ENCODE peak calls at places on chromosomes 16 and 17, in five cellular contexts. One of them, this sample, is unnamed.
A peak's percentile ranks its signal among the peaks of the same experiment; 100 is the strongest.

GRCh38 chr17:61309857-61310256 is 89.8 kb upstream of the TBX2 start:
- DNase-seq in astrocyte: peak; percentile 90
- DNase-seq in GM23248: peak; percentile 90
- DNase-seq in trophoblast cell: peak; percentile 25
- DNase-seq in Karpas-422: no peak
- DNase-seq in this sample: no peak

GRCh38 chr16:86605950-86606349 is 27.6 kb downstream of the FOXL1 start:
- DNase-seq in trophoblast cell: no peak
- DNase-seq in GM23248: no peak
- DNase-seq in Karpas-422: no peak
- DNase-seq in astrocyte: no peak
- DNase-seq in this sample: no peak

GRCh38 chr16:87333101-87333500 is 15.9 kb upstream of the C16orf95 start:
- DNase-seq in trophoblast cell: no peak
- DNase-seq in Karpas-422: no peak
- DNase-seq in GM23248: no peak
- DNase-seq in astrocyte: no peak
- DNase-seq in this sample: no peak

GRCh38 chr17:83099570-83100181 is 20.3 kb downstream of the METRNL start:
- DNase-seq in astrocyte: peak; percentile 40
- DNase-seq in GM23248: peak; percentile 80
- DNase-seq in trophoblast cell: no peak
- DNase-seq in Karpas-422: no peak
- DNase-seq in this sample: no peak

GRCh38 chr17:56478836-56479447 is 114.6 kb upstream of the NOG start:
- DNase-seq in GM23248: peak; percentile 35
- DNase-seq in astrocyte: peak; percentile 6
- DNase-seq in Karpas-422: peak; percentile 77
- DNase-seq in trophoblast cell: peak; percentile 28
- DNase-seq in this sample: no peak

GRCh38 chr17:49280061-49280460 is 49.5 kb upstream of the PHOSPHO1 start:
- DNase-seq in GM23248: no peak
- DNase-seq in astrocyte: no peak
- DNase-seq in trophoblast cell: no peak
- DNase-seq in Karpas-422: no peak
- DNase-seq in this sample: no peak

GRCh38 chr16:85935957-85936760 is 37.2 kb downstream of the IRF8 start:
- DNase-seq in GM23248: no peak
- DNase-seq in astrocyte: peak; percentile 39
- DNase-seq in trophoblast cell: no peak
- DNase-seq in Karpas-422: peak; percentile 84
- DNase-seq in this sample: no peak

GRCh38 chr16:67504190-67505021 is 21.1 kb upstream of the AGRP start:
- DNase-seq in trophoblast cell: no peak
- DNase-seq in GM23248: peak; percentile 26
- DNase-seq in Karpas-422: peak; percentile 39
- DNase-seq in astrocyte: no peak
- DNase-seq in this sample: no peak

GRCh38 chr16:25155553-25156460 is 44.3 kb downstream of the LCMT1 start:
- DNase-seq in Karpas-422: no peak
- DNase-seq in astrocyte: peak; percentile 65
- DNase-seq in GM23248: peak; percentile 38
- DNase-seq in trophoblast cell: no peak
- DNase-seq in this sample: no peak

GRCh38 chr17:81165246-81166032 is at the start of gene PVALEF:
- DNase-seq in Karpas-422: no peak
- DNase-seq in astrocyte: no peak
- DNase-seq in trophoblast cell: no peak
- DNase-seq in GM23248: peak; percentile 29
- DNase-seq in this sample: no peak

GRCh38 chr17:74099441-74100340 is 103.8 kb upstream of the RPL38 start:
- DNase-seq in GM23248: no peak
- DNase-seq in astrocyte: no peak
- DNase-seq in trophoblast cell: no peak
- DNase-seq in Karpas-422: no peak
- DNase-seq in this sample: no peak

GRCh38 chr17:62933986-62934385 is 32.0 kb upstream of the TANC2 start:
- DNase-seq in Karpas-422: no peak
- DNase-seq in astrocyte: peak; percentile 6
- DNase-seq in GM23248: peak; percentile 23
- DNase-seq in trophoblast cell: no peak
- DNase-seq in this sample: no peak

GRCh38 chr17:81194941-81195901 is 27.5 kb downstream of the CEP131 start:
- DNase-seq in trophoblast cell: no peak
- DNase-seq in astrocyte: no peak
- DNase-seq in GM23248: no peak
- DNase-seq in Karpas-422: no peak
- DNase-seq in this sample: peak; percentile 7

GRCh38 chr16:23213831-23214230 is 31.3 kb downstream of the SCNN1G start:
- DNase-seq in trophoblast cell: no peak
- DNase-seq in astrocyte: no peak
- DNase-seq in Karpas-422: no peak
- DNase-seq in GM23248: no peak
- DNase-seq in this sample: no peak

GRCh38 chr17:81685108-81685507 is 1.3 kb downstream of the HGS start:
- DNase-seq in GM23248: peak; percentile 96
- DNase-seq in Karpas-422: no peak
- DNase-seq in trophoblast cell: peak; percentile 77
- DNase-seq in astrocyte: peak; percentile 66
- DNase-seq in this sample: peak; percentile 54

GRCh38 chr17:47292206-47292605 is 31.5 kb upstream of the EFCAB13 start:
- DNase-seq in trophoblast cell: no peak
- DNase-seq in GM23248: no peak
- DNase-seq in Karpas-422: no peak
- DNase-seq in astrocyte: no peak
- DNase-seq in this sample: no peak

GRCh38 chr17:77609553-77610517 is 348.7 kb upstream of the TNRC6C start:
- DNase-seq in Karpas-422: peak; percentile 75
- DNase-seq in astrocyte: no peak
- DNase-seq in trophoblast cell: no peak
- DNase-seq in GM23248: peak; percentile 32
- DNase-seq in this sample: no peak

GRCh38 chr16:89918453-89919347 is at the start of gene MC1R:
- DNase-seq in trophoblast cell: no peak
- DNase-seq in Karpas-422: peak; percentile 87
- DNase-seq in GM23248: peak; percentile 68
- DNase-seq in astrocyte: peak; percentile 18
- DNase-seq in this sample: no peak

GRCh38 chr17:64635647-64636305 is 26.3 kb downstream of the SMURF2 start:
- DNase-seq in Karpas-422: no peak
- DNase-seq in astrocyte: peak; percentile 92
- DNase-seq in trophoblast cell: no peak
- DNase-seq in GM23248: peak; percentile 87
- DNase-seq in this sample: no peak

GRCh38 chr17:58630883-58631522 is 60.8 kb downstream of the TEX14 start:
- DNase-seq in astrocyte: no peak
- DNase-seq in trophoblast cell: peak; percentile 87
- DNase-seq in Karpas-422: no peak
- DNase-seq in GM23248: peak; percentile 77
- DNase-seq in this sample: no peak

GRCh38 chr17:78839762-78840529 is 668 bp downstream of the USP36 start:
- DNase-seq in GM23248: peak; percentile 83
- DNase-seq in astrocyte: peak; percentile 55
- DNase-seq in Karpas-422: peak; percentile 68
- DNase-seq in trophoblast cell: no peak
- DNase-seq in this sample: no peak

GRCh38 chr17:43427362-43428043 is 28.7 kb downstream of the ARL4D start:
- DNase-seq in Karpas-422: no peak
- DNase-seq in GM23248: no peak
- DNase-seq in astrocyte: no peak
- DNase-seq in trophoblast cell: no peak
- DNase-seq in this sample: no peak

GRCh38 chr17:80277751-80278671 is 17.4 kb downstream of the RNF213 start:
- DNase-seq in GM23248: no peak
- DNase-seq in trophoblast cell: no peak
- DNase-seq in Karpas-422: no peak
- DNase-seq in astrocyte: no peak
- DNase-seq in this sample: no peak

GRCh38 chr16:87993901-87994300 is 42.7 kb downstream of the BANP start:
- DNase-seq in astrocyte: no peak
- DNase-seq in trophoblast cell: no peak
- DNase-seq in GM23248: no peak
- DNase-seq in Karpas-422: no peak
- DNase-seq in this sample: no peak

DNA sequence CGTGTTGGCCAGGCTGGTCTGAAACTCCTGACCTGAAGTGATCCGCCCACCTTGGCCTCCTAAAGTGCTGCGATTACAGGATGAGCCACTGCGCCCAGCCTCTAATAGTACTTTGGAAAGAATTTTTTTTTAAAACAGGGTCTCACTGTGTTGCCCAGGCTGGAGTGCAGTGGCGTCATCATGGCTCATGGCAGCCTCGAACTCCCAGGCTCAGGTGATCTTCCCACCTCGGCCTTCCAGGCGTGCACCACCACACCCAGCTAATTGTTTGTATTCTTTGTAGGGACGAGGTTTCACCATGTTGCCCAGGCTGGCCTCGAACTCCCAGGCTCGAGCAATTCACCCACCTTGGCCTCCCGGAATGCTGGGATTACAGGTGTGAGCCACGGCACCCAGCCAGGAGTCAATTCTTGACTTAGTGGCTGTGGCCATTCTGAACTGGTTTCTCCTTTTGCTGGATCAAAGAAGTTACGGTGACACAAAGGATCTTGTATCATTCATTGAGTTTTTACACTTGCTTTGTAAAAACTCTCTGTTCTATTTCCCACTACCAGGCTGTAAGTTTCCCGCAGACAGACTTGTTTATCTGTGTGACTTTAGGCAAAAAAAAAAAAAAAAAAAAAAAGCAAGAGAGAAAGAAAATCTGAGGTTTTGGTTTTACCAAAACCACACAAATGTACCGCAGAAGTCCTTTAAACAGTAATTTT is 12.7 kb upstream of the COTL1 start:
- DNase-seq in Karpas-422: no peak
- DNase-seq in astrocyte: no peak
- DNase-seq in GM23248: no peak
- DNase-seq in trophoblast cell: no peak
- DNase-seq in this sample: no peak
- H3K4me3 ChIP-seq in Karpas-422: no peak overlapping the region
- H3K4me3 ChIP-seq in astrocyte: no peak overlapping the region
- H3K4me3 ChIP-seq in GM23248: no peak overlapping the region
- H3K4me3 ChIP-seq in trophoblast cell: no peak overlapping the region
- H3K4me3 ChIP-seq in this sample: no peak overlapping the region

DNA sequence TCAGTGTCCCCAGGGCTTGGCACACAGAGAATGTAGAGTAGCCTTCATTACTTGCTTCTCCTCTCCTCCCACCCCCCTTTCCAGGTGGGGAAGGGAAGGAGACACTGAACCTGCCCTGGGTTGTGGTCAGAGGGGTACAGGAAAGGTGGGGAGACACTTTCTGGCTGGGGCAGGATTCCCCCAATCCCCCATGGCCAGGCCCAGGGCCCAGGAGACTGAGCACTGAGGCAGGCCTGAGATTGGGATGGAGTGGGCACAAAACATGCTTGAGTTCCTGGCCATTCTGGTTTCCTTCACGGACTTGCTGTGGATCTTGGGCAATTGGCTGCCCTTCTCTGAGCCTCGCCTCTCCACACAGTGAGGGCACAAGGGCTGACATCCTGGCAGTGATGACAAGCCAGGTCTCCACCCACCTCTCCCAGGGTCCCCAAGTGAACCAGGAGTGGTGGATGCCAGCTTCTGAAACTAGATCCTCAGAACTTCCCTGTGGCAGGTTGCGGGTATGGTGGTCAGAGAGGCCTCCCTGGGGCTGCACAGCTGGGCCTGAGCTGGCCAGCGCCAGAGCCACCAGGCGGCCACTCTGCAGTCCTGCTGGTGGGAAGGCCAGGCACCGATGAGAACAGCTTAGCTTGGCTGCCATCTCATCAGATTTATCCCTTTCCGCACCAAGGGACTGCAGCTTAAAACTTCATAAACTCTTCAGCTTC is 9.3 kb downstream of the ZNF629 start:
- DNase-seq in Karpas-422: no peak
- DNase-seq in astrocyte: no peak
- DNase-seq in trophoblast cell: no peak
- DNase-seq in GM23248: peak; percentile 20
- DNase-seq in this sample: no peak
- H3K9ac ChIP-seq in Karpas-422: no peak overlapping the region
- H3K9ac ChIP-seq in astrocyte: no peak overlapping the region
- H3K9ac ChIP-seq in trophoblast cell: no peak overlapping the region
- H3K9ac ChIP-seq in GM23248: no peak overlapping the region
- H3K9ac ChIP-seq in this sample: no peak overlapping the region

GRCh38 chr17:7141824-7142223 is 27.2 kb upstream of the ASGR2 start:
- DNase-seq in GM23248: no peak
- DNase-seq in Karpas-422: no peak
- DNase-seq in trophoblast cell: peak; percentile 47
- DNase-seq in astrocyte: no peak
- DNase-seq in this sample: no peak

GRCh38 chr17:7138800-7139381 is 24.3 kb upstream of the ASGR2 start:
- DNase-seq in Karpas-422: no peak
- DNase-seq in trophoblast cell: no peak
- DNase-seq in GM23248: no peak
- DNase-seq in astrocyte: no peak
- DNase-seq in this sample: no peak

GRCh38 chr17:7136266-7136877 is 21.8 kb upstream of the ASGR2 start:
- DNase-seq in astrocyte: peak; percentile 47
- DNase-seq in trophoblast cell: peak; percentile 43
- DNase-seq in Karpas-422: peak; percentile 93
- DNase-seq in GM23248: peak; percentile 83
- DNase-seq in this sample: peak; percentile 28

GRCh38 chr17:7137182-7137943 is 22.7 kb upstream of the ASGR2 start:
- DNase-seq in astrocyte: no peak
- DNase-seq in GM23248: peak; percentile 11
- DNase-seq in trophoblast cell: no peak
- DNase-seq in Karpas-422: no peak
- DNase-seq in this sample: no peak

DNA sequence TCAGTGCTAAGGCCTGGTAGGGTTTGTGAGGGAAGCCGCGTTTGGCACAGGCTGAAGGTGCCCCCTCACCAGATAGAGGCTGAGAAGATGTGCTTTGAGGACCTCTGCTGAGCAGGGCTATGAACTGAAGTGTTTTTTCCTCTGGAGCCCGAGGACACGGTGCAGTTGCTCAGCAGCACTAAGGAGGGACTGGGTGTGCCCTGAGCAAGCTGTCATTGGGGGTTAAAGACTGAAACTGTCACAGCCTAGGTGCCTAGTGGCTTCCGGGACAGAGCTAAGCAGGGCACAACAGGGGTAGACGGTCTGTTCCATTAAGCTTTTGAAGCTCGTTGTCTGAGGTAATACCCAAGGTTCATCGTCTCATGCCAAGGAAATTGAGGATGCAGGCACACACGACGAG is 24.8 kb upstream of the ASGR2 start:
- DNase-seq in GM23248: no peak
- DNase-seq in trophoblast cell: no peak
- DNase-seq in Karpas-422: no peak
- DNase-seq in astrocyte: no peak
- DNase-seq in this sample: no peak
- H3K27ac ChIP-seq in GM23248: no peak overlapping the region
- H3K27ac ChIP-seq in trophoblast cell: peak overlapping the region; percentile 6
- H3K27ac ChIP-seq in Karpas-422: no peak overlapping the region
- H3K27ac ChIP-seq in astrocyte: no peak overlapping the region
- H3K27ac ChIP-seq in this sample: no peak overlapping the region

DNA sequence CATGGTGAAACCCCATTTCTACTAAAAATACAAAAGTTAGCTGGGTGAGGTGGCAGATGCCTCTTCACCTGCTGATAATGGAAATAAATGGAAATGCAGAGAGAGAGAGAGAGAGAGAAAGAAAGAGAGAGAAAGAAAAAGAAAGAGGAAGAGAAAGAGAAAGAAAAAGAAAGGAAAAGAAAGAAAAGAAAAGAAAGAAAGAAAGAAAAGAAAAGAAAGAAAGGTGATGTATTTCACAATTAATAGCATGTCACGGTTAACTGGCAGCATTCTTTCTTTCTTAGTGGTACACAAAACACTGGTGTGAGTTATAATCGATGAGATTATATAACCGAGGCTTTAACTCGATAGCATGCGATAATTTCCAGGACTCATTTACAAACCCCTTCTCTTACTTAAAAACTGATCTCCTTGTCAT is 3.2 kb downstream of the ACOX1 start:
- DNase-seq in Karpas-422: no peak
- DNase-seq in astrocyte: no peak
- DNase-seq in GM23248: peak; percentile 30
- DNase-seq in trophoblast cell: no peak
- DNase-seq in this sample: no peak
- H3K4me3 ChIP-seq in Karpas-422: no peak overlapping the region
- H3K4me3 ChIP-seq in astrocyte: no peak overlapping the region
- H3K4me3 ChIP-seq in GM23248: peak overlapping the region; percentile 51
- H3K4me3 ChIP-seq in trophoblast cell: no peak overlapping the region
- H3K4me3 ChIP-seq in this sample: peak overlapping the region; percentile 25